ENCODE peak calls at places on chromosomes 13 and 19, in seven cellular contexts. O is heart left ventricle; Y is ELF-1; L is nephron progenitor cell; J is NCI-H774; S is stimulated activated CD8-positive, alpha-beta memory T cell treated with anti-CD3 and anti-CD28 coated beads, Interleukin-2, amount 100 ng/mL, for 48 hours; W is posterior cingulate gyrus. E is an unnamed sample.

GRCh38 chr19:57348136-57348535 is 2.9 kb upstream of the ZNF304 start:
- DNase-seq in W (no peak), Y (no peak), S (no peak), L (no peak), J (no peak), O (no peak), E (peak)

GRCh38 chr13:49246850-49247721 is 639 bp upstream of the CDADC1 start:
- DNase-seq in S (no peak), Y (no peak), J (no peak), W (no peak), L (no peak), O (no peak), E (no peak)

GRCh38 chr19:1289395-1290244 is 3.9 kb downstream of the EFNA2 start:
- DNase-seq in O (no peak), W (no peak), Y (no peak), J (no peak), S (no peak), L (no peak), E (no peak)

GRCh38 chr13:106680796-106681482 is 113.0 kb upstream of the ARGLU1 start:
- DNase-seq in Y (peak), O (peak), W (peak), L (no peak), S (no peak), J (no peak), E (no peak)

GRCh38 chr13:39565036-39565949 is 37.7 kb downstream of the LHFPL6 start:
- DNase-seq in Y (peak), W (no peak), O (no peak), L (no peak), J (no peak), S (no peak), E (peak)

GRCh38 chr19:13122275-13122878 is 4.3 kb downstream of the NACC1 start:
- DNase-seq in O (no peak), S (no peak), L (no peak), J (no peak), Y (no peak), W (no peak), E (no peak)

GRCh38 chr13:59681630-59682311 is 482.0 kb downstream of the DIAPH3 start:
- DNase-seq in W (no peak), J (no peak), S (no peak), Y (no peak), L (no peak), O (no peak), E (no peak)

GRCh38 chr19:37867831-37868230 is 38.6 kb downstream of the WDR87 start:
- DNase-seq in L (no peak), S (no peak), W (no peak), Y (no peak), J (no peak), O (no peak), E (peak)

GRCh38 chr13:43785681-43786471 is 896 bp downstream of the ENOX1 start:
- DNase-seq in L (peak), J (peak), Y (peak), O (peak), S (peak), W (peak), E (no peak)

GRCh38 chr13:108787709-108788394 is 158.4 kb downstream of the MYO16 start:
- DNase-seq in O (no peak), J (no peak), Y (no peak), W (no peak), S (no peak), L (peak), E (no peak)

GRCh38 chr19:12745166-12745897 is 6.3 kb upstream of the BEST2 start:
- DNase-seq in O (no peak), L (no peak), J (no peak), Y (peak), W (no peak), S (no peak), E (no peak)

GRCh38 chr13:41139296-41139966 is 6.8 kb upstream of the KBTBD6 start:
- DNase-seq in O (no peak), J (no peak), Y (no peak), L (no peak), S (no peak), W (no peak), E (peak)

GRCh38 chr19:35437152-35437951 is 10.7 kb upstream of the FFAR2 start:
- DNase-seq in S (no peak), L (no peak), O (no peak), W (no peak), Y (no peak), J (no peak), E (no peak)

GRCh38 chr13:112545866-112546265 is 42.1 kb downstream of the TUBGCP3 start:
- DNase-seq in S (no peak), L (no peak), J (no peak), O (no peak), Y (no peak), W (no peak), E (peak)

GRCh38 chr19:41144403-41144802 is 30.2 kb downstream of the CYP2F1 start:
- DNase-seq in S (peak), O (peak), L (peak), W (peak), Y (peak), J (peak), E (peak)

GRCh38 chr19:41264581-41265375 is 606 bp downstream of the HNRNPUL1 start:
- DNase-seq in J (no peak), L (peak), W (no peak), Y (peak), S (peak), O (peak), E (peak)

GRCh38 chr19:23802290-23802689 is 43.6 kb upstream of the ZNF681 start:
- DNase-seq in L (no peak), W (no peak), O (no peak), Y (no peak), S (no peak), J (no peak), E (no peak)

GRCh38 chr13:23796546-23796945 is 92.7 kb downstream of the MIPEP start:
- DNase-seq in O (no peak), Y (no peak), W (no peak), J (no peak), S (no peak), L (no peak), E (no peak)

GRCh38 chr19:2260341-2260751 is 4.1 kb upstream of the JSRP1 start:
- DNase-seq in O (no peak), J (no peak), W (no peak), S (no peak), L (no peak), Y (no peak), E (no peak)

GRCh38 chr13:45301263-45301662 is 39.7 kb downstream of the TPT1 start:
- DNase-seq in S (no peak), O (no peak), Y (no peak), J (no peak), L (no peak), W (no peak), E (no peak)

GRCh38 chr13:101845501-101846012 is 393.1 kb downstream of the ITGBL1 start:
- DNase-seq in L (no peak), S (no peak), O (no peak), W (no peak), Y (no peak), J (no peak), E (no peak)

GRCh38 chr19:18464646-18465045 is 26.7 kb upstream of the ISYNA1 start:
- DNase-seq in O (peak), L (no peak), S (no peak), W (peak), Y (no peak), J (peak), E (no peak)

GRCh38 chr19:8504171-8504570 is 1.7 kb upstream of the PRAM1 start:
- DNase-seq in O (no peak), Y (no peak), J (no peak), S (no peak), L (no peak), W (no peak), E (no peak)

GRCh38 chr19:36049080-36049698 is 4.9 kb downstream of the THAP8 start:
- DNase-seq in Y (no peak), O (no peak), L (no peak), J (no peak), S (no peak), W (no peak), E (peak)

GRCh38 chr13:48018637-48019036 is 17.6 kb upstream of the SUCLA2 start:
- DNase-seq in L (no peak), O (no peak), Y (no peak), S (no peak), W (no peak), J (no peak), E (no peak)

GRCh38 chr13:25478186-25478585 is 106.4 kb downstream of the ATP8A2 start:
- DNase-seq in S (no peak), W (no peak), O (no peak), J (no peak), L (no peak), Y (peak), E (peak)

GRCh38 chr13:105334211-105334610 is 1201.3 kb downstream of the EFNB2 start:
- DNase-seq in J (no peak), O (no peak), W (no peak), S (no peak), Y (no peak), L (no peak), E (no peak)

GRCh38 chr13:42747399-42747873 is 33.9 kb upstream of the FAM216B start:
- DNase-seq in J (no peak), Y (no peak), O (no peak), W (no peak), S (no peak), L (no peak), E (peak)

GRCh38 chr19:875265-875879 is 15.9 kb downstream of the CFD start:
- DNase-seq in O (no peak), Y (no peak), W (no peak), L (no peak), J (no peak), S (no peak), E (no peak)

GRCh38 chr13:77425705-77426104 is 98.8 kb upstream of the MYCBP2 start:
- DNase-seq in Y (no peak), S (no peak), L (no peak), O (no peak), J (no peak), W (no peak), E (no peak)

GRCh38 chr19:49832556-49832955 is 14.5 kb downstream of the MED25 start:
- DNase-seq in L (no peak), O (no peak), W (no peak), S (no peak), Y (no peak), J (no peak), E (no peak)

GRCh38 chr13:46614582-46614981 is 61.6 kb downstream of the LRCH1 start:
- DNase-seq in S (no peak), O (no peak), Y (no peak), L (no peak), J (no peak), W (no peak), E (peak)

GRCh38 chr19:4974855-4975469 is 6.0 kb downstream of the KDM4B start:
- DNase-seq in O (no peak), W (no peak), J (no peak), Y (no peak), L (no peak), S (no peak), E (no peak)

GRCh38 chr13:80012281-80012680 is 328.6 kb downstream of the SPRY2 start:
- DNase-seq in J (no peak), O (no peak), S (no peak), W (no peak), L (no peak), Y (no peak), E (no peak)

GRCh38 chr19:52188822-52189744 is 769 bp upstream of the PPP2R1A start:
- DNase-seq in L (peak), O (no peak), J (peak), Y (no peak), S (no peak), W (no peak), E (peak)

E was measured in foreskin keratinocyte.